ENCODE peak calls at places on chromosomes 12 and 14, in eight cellular contexts. R, H, L, Q, J, M, I and P are unnamed samples.

GRCh38 chr14:59274991-59275391 is 86.5 kb downstream of the DAAM1 start:
- DNase-seq in M (no peak), L (no peak), J (no peak), I (no peak), R (no peak), Q (no peak), H (no peak), P (no peak)

GRCh38 chr14:58151264-58151700 is 731 bp downstream of the ARMH4 start:
- DNase-seq in Q (no peak), L (no peak), M (no peak), H (no peak), J (no peak), R (peak; percentile 64), I (no peak), P (no peak)

GRCh38 chr14:106013879-106014376 is 487.5 kb downstream of the TMEM121 start:
- DNase-seq in L (no peak), I (no peak), M (no peak), Q (no peak), H (no peak), J (no peak), R (no peak), P (no peak)

GRCh38 chr14:93859957-93860356 is 67.2 kb upstream of the FAM181A start:
- DNase-seq in L (no peak), J (no peak), Q (peak; percentile 67), H (peak; percentile 13), R (no peak), I (no peak), M (no peak), P (no peak)

GRCh38 chr14:70771781-70772212 is 37.5 kb downstream of the MAP3K9 start:
- DNase-seq in H (no peak), L (peak; percentile 56), J (peak; percentile 54), M (no peak), R (peak; percentile 31), Q (no peak), I (no peak), P (no peak)

GRCh38 chr14:20652996-20653975 is 11.8 kb upstream of the OR6S1 start:
- DNase-seq in J (peak; percentile 94), I (no peak), L (peak; percentile 22), Q (no peak), M (peak; percentile 22), R (peak; percentile 92), H (no peak), P (no peak)

GRCh38 chr12:88420460-88420859 is 159.8 kb downstream of the KITLG start:
- DNase-seq in H (no peak), J (no peak), I (no peak), M (no peak), L (no peak), R (no peak), Q (no peak), P (no peak)

GRCh38 chr12:17276196-17276595 is 670.2 kb upstream of the LMO3 start:
- DNase-seq in M (no peak), R (no peak), H (no peak), J (no peak), Q (no peak), I (no peak), L (no peak), P (no peak)

GRCh38 chr12:64610660-64611429 is 550 bp downstream of the RASSF3 start:
- DNase-seq in I (peak; percentile 79), Q (no peak), L (peak; percentile 92), J (peak; percentile 79), H (peak; percentile 79), R (peak; percentile 76), M (peak; percentile 76), P (peak; percentile 81)

GRCh38 chr12:53236443-53237111 is 4.6 kb upstream of the RARG start:
- DNase-seq in H (no peak), R (no peak), I (no peak), L (no peak), Q (no peak), M (no peak), J (no peak), P (no peak)

GRCh38 chr12:96749978-96750377 is 157.1 kb upstream of the NEDD1 start:
- DNase-seq in Q (no peak), H (no peak), R (peak; percentile 51), J (peak; percentile 66), I (no peak), L (no peak), M (no peak), P (no peak)

GRCh38 chr12:89768586-89769482 is 60.2 kb upstream of the ATP2B1 start:
- DNase-seq in H (peak; percentile 25), R (no peak), L (no peak), I (no peak), J (no peak), Q (no peak), M (peak; percentile 10), P (no peak)

GRCh38 chr14:62824086-62824485 is 221.2 kb downstream of the KCNH5 start:
- DNase-seq in H (no peak), M (no peak), I (no peak), L (no peak), J (no peak), R (no peak), Q (no peak), P (no peak)

GRCh38 chr14:56244138-56244789 is 126.1 kb downstream of the PELI2 start:
- DNase-seq in L (no peak), I (no peak), J (no peak), R (no peak), Q (no peak), H (no peak), M (no peak), P (no peak)

GRCh38 chr12:132354982-132355680 is 25.7 kb upstream of the GALNT9 start:
- DNase-seq in L (peak; percentile 77), M (no peak), J (no peak), I (no peak), Q (no peak), R (no peak), H (no peak), P (no peak)

GRCh38 chr12:15494329-15495046 is 172.2 kb downstream of the PTPRO start:
- DNase-seq in L (no peak), R (no peak), H (no peak), M (no peak), J (no peak), Q (no peak), I (no peak), P (no peak)

GRCh38 chr12:81209001-81209400 is 131.1 kb downstream of the ACSS3 start:
- DNase-seq in J (no peak), Q (no peak), R (no peak), I (no peak), H (no peak), L (no peak), M (no peak), P (no peak)

GRCh38 chr12:88108021-88108420 is 33.9 kb downstream of the CEP290 start:
- DNase-seq in L (no peak), H (no peak), M (no peak), Q (no peak), J (no peak), I (no peak), R (no peak), P (no peak)

GRCh38 chr14:87944987-87945604 is 47.9 kb downstream of the GALC start:
- DNase-seq in M (peak; percentile 15), J (no peak), I (no peak), R (peak; percentile 64), L (no peak), Q (no peak), H (no peak), P (no peak)

GRCh38 chr12:10098762-10099161 is at the start of gene CLEC1A:
- DNase-seq in I (no peak), R (peak; percentile 66), L (peak; percentile 20), M (no peak), J (peak; percentile 56), Q (no peak), H (no peak), P (no peak)

GRCh38 chr14:36647827-36648753 is 13.6 kb upstream of the PAX9 start:
- DNase-seq in Q (no peak), H (no peak), R (peak; percentile 91), M (peak; percentile 10), I (no peak), J (peak; percentile 80), L (peak; percentile 83), P (no peak)

GRCh38 chr14:103623883-103624482 is 5.0 kb upstream of the KLC1 start:
- DNase-seq in R (no peak), Q (no peak), L (peak; percentile 79), M (no peak), I (no peak), J (no peak), H (peak; percentile 12), P (no peak)

GRCh38 chr12:108337235-108338223 is 1.6 kb downstream of the CMKLR1 start:
- DNase-seq in Q (no peak), M (peak; percentile 89), R (peak; percentile 74), I (peak; percentile 30), J (peak; percentile 58), H (no peak), L (no peak), P (no peak)

DNA sequence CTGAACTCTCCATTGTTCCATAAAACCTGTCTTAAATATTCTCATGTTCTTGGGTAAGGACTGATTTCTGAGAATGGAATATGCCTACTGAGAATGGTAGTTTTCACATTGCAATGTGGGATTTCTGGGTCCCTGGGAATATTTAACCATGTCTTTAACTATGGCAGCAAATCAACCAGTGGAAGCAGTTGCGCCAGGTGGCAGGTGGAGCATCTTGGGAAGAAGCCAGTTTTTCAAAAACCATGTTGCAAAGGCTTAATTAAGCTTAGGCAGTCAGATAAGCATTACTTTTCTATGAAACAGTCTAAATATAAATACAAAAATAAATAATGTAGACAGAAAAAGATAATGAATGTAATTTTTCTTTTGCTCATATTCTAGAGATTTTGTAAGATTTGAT is 448.1 kb downstream of the ADAMTS20 start:
- DNase-seq in H (no peak), L (no peak), R (no peak), Q (no peak), I (no peak), J (no peak), M (no peak), P (no peak)
- H3K36me3 ChIP-seq in H (no peaks in the 10 kb centered on the region), L (no peaks in the 10 kb centered on the region), R (no peaks in the 10 kb centered on the region), Q (no peaks in the 10 kb centered on the region), I (no peaks in the 10 kb centered on the region), J (no peaks in the 10 kb centered on the region), M (no peaks in the 10 kb centered on the region), P (no peaks in the 10 kb centered on the region)

GRCh38 chr14:26056232-26056631 is 541.6 kb downstream of the NOVA1 start:
- DNase-seq in L (no peak), Q (no peak), R (no peak), M (no peak), H (no peak), J (no peak), I (no peak), P (no peak)
- TF ChIP-seq POLR2AphosphoS5 in L (no peak), Q (no peak), R (no peak), M (no peak), H (no peak), J (no peak), I (no peak), P (no peak)

GRCh38 chr12:6556857-6557256 is 1.0 kb upstream of the IFFO1 start:
- DNase-seq in J (no peak), R (no peak), M (no peak), H (no peak), Q (no peak), L (no peak), I (no peak), P (no peak)
- H3K36me3 ChIP-seq in J (peaks cover 34% of the 10 kb centered on the region), R (peaks cover 43% of the 10 kb centered on the region), M (peaks cover 49% of the 10 kb centered on the region), H (peaks cover 19% of the 10 kb centered on the region), Q (peaks cover 18% of the 10 kb centered on the region), L (peaks cover 36% of the 10 kb centered on the region), I (peaks cover 47% of the 10 kb centered on the region), P (peaks cover 24% of the 10 kb centered on the region)

GRCh38 chr12:92136883-92137582 is 8.6 kb downstream of the BTG1 start:
- DNase-seq in M (no peak), L (no peak), R (peak; percentile 48), I (no peak), J (no peak), H (no peak), Q (no peak), P (no peak)
- TF ChIP-seq POLR2AphosphoS5 in M (no peak), L (peak; percentile 10), R (no peak), I (no peak), J (no peak), H (no peak), Q (no peak), P (no peak)

GRCh38 chr12:95304673-95305198 is 87.1 kb downstream of the VEZT start:
- DNase-seq in J (no peak), H (no peak), L (no peak), Q (no peak), M (no peak), R (no peak), I (no peak), P (no peak)
- H3K36me3 ChIP-seq in J (peaks cover 4% of the 10 kb centered on the region), H (peaks cover 4% of the 10 kb centered on the region), L (no peaks in the 10 kb centered on the region), Q (no peaks in the 10 kb centered on the region), M (peaks cover 11% of the 10 kb centered on the region), R (no peaks in the 10 kb centered on the region), I (peaks cover 36% of the 10 kb centered on the region), P (peaks cover 9% of the 10 kb centered on the region)